ENCODE peak calls at places on chromosomes 13 and 19, in nine cellular contexts. One of them, this sample, is unnamed.

GRCh38 chr19:15437355-15438123 is 12.2 kb downstream of the WIZ start:
- DNase-seq in amniotic epithelial cell: peak; percentile 36
- DNase-seq in GM13976: no peak
- DNase-seq in ecto neural progenitor cell: no peak
- DNase-seq in tibial artery: peak; percentile 85
- DNase-seq in brain microvascular endothelial cell: no peak
- DNase-seq in NCI-H187: no peak
- DNase-seq in stimulated activated CD8-positive, alpha-beta memory T cell treated with anti-CD3 and anti-CD28 coated beads, Interleukin-7, amount 100 ng/mL, for 1 hour: no peak
- DNase-seq in neural crest cell: no peak
- DNase-seq in this sample: peak; percentile 29

GRCh38 chr19:31664997-31665396 is 315.8 kb upstream of the TSHZ3 start:
- DNase-seq in NCI-H187: no peak
- DNase-seq in GM13976: no peak
- DNase-seq in tibial artery: no peak
- DNase-seq in neural crest cell: no peak
- DNase-seq in brain microvascular endothelial cell: no peak
- DNase-seq in amniotic epithelial cell: no peak
- DNase-seq in stimulated activated CD8-positive, alpha-beta memory T cell treated with anti-CD3 and anti-CD28 coated beads, Interleukin-7, amount 100 ng/mL, for 1 hour: no peak
- DNase-seq in ecto neural progenitor cell: no peak
- DNase-seq in this sample: no peak

GRCh38 chr19:10018219-10018618 is 4.9 kb downstream of the RDH8 start:
- DNase-seq in ecto neural progenitor cell: no peak
- DNase-seq in amniotic epithelial cell: no peak
- DNase-seq in NCI-H187: no peak
- DNase-seq in GM13976: no peak
- DNase-seq in brain microvascular endothelial cell: no peak
- DNase-seq in stimulated activated CD8-positive, alpha-beta memory T cell treated with anti-CD3 and anti-CD28 coated beads, Interleukin-7, amount 100 ng/mL, for 1 hour: no peak
- DNase-seq in tibial artery: no peak
- DNase-seq in neural crest cell: no peak
- DNase-seq in this sample: peak; percentile 71

GRCh38 chr19:39140195-39140516 is 14.6 kb downstream of the PAK4 start:
- DNase-seq in amniotic epithelial cell: no peak
- DNase-seq in NCI-H187: no peak
- DNase-seq in GM13976: no peak
- DNase-seq in brain microvascular endothelial cell: no peak
- DNase-seq in ecto neural progenitor cell: no peak
- DNase-seq in tibial artery: no peak
- DNase-seq in stimulated activated CD8-positive, alpha-beta memory T cell treated with anti-CD3 and anti-CD28 coated beads, Interleukin-7, amount 100 ng/mL, for 1 hour: no peak
- DNase-seq in neural crest cell: no peak
- DNase-seq in this sample: no peak

GRCh38 chr13:59371229-59371628 is 792.5 kb downstream of the DIAPH3 start:
- DNase-seq in tibial artery: no peak
- DNase-seq in amniotic epithelial cell: no peak
- DNase-seq in stimulated activated CD8-positive, alpha-beta memory T cell treated with anti-CD3 and anti-CD28 coated beads, Interleukin-7, amount 100 ng/mL, for 1 hour: no peak
- DNase-seq in ecto neural progenitor cell: no peak
- DNase-seq in brain microvascular endothelial cell: no peak
- DNase-seq in GM13976: no peak
- DNase-seq in NCI-H187: no peak
- DNase-seq in neural crest cell: no peak
- DNase-seq in this sample: no peak

GRCh38 chr19:47309608-47310007 is at the start of gene C5AR1:
- DNase-seq in stimulated activated CD8-positive, alpha-beta memory T cell treated with anti-CD3 and anti-CD28 coated beads, Interleukin-7, amount 100 ng/mL, for 1 hour: no peak
- DNase-seq in amniotic epithelial cell: no peak
- DNase-seq in brain microvascular endothelial cell: no peak
- DNase-seq in NCI-H187: no peak
- DNase-seq in ecto neural progenitor cell: no peak
- DNase-seq in neural crest cell: no peak
- DNase-seq in tibial artery: peak; percentile 76
- DNase-seq in GM13976: no peak
- DNase-seq in this sample: no peak

GRCh38 chr19:36136975-36137686 is 2.7 kb upstream of the CAPNS1 start:
- DNase-seq in NCI-H187: no peak
- DNase-seq in amniotic epithelial cell: peak; percentile 61
- DNase-seq in stimulated activated CD8-positive, alpha-beta memory T cell treated with anti-CD3 and anti-CD28 coated beads, Interleukin-7, amount 100 ng/mL, for 1 hour: no peak
- DNase-seq in ecto neural progenitor cell: no peak
- DNase-seq in neural crest cell: no peak
- DNase-seq in tibial artery: peak; percentile 90
- DNase-seq in brain microvascular endothelial cell: peak; percentile 39
- DNase-seq in GM13976: peak; percentile 12
- DNase-seq in this sample: peak; percentile 87

GRCh38 chr19:47445937-47446402 is 25.7 kb downstream of the SLC8A2 start:
- DNase-seq in amniotic epithelial cell: peak; percentile 51
- DNase-seq in brain microvascular endothelial cell: no peak
- DNase-seq in GM13976: no peak
- DNase-seq in NCI-H187: no peak
- DNase-seq in stimulated activated CD8-positive, alpha-beta memory T cell treated with anti-CD3 and anti-CD28 coated beads, Interleukin-7, amount 100 ng/mL, for 1 hour: peak; percentile 37
- DNase-seq in ecto neural progenitor cell: peak; percentile 68
- DNase-seq in tibial artery: no peak
- DNase-seq in neural crest cell: no peak
- DNase-seq in this sample: peak; percentile 51

GRCh38 chr13:29509999-29510586 is 85.4 kb downstream of the SLC7A1 start:
- DNase-seq in neural crest cell: no peak
- DNase-seq in GM13976: no peak
- DNase-seq in brain microvascular endothelial cell: peak; percentile 58
- DNase-seq in ecto neural progenitor cell: no peak
- DNase-seq in amniotic epithelial cell: peak; percentile 10
- DNase-seq in tibial artery: no peak
- DNase-seq in NCI-H187: no peak
- DNase-seq in stimulated activated CD8-positive, alpha-beta memory T cell treated with anti-CD3 and anti-CD28 coated beads, Interleukin-7, amount 100 ng/mL, for 1 hour: no peak
- DNase-seq in this sample: peak; percentile 56

GRCh38 chr13:34256236-34256635 is 438.3 kb downstream of the RFC3 start:
- DNase-seq in brain microvascular endothelial cell: no peak
- DNase-seq in tibial artery: no peak
- DNase-seq in neural crest cell: no peak
- DNase-seq in ecto neural progenitor cell: no peak
- DNase-seq in stimulated activated CD8-positive, alpha-beta memory T cell treated with anti-CD3 and anti-CD28 coated beads, Interleukin-7, amount 100 ng/mL, for 1 hour: no peak
- DNase-seq in amniotic epithelial cell: no peak
- DNase-seq in GM13976: no peak
- DNase-seq in NCI-H187: no peak
- DNase-seq in this sample: no peak

GRCh38 chr13:30577381-30577780 is 40.3 kb upstream of the USPL1 start:
- DNase-seq in NCI-H187: no peak
- DNase-seq in brain microvascular endothelial cell: peak; percentile 92
- DNase-seq in tibial artery: no peak
- DNase-seq in stimulated activated CD8-positive, alpha-beta memory T cell treated with anti-CD3 and anti-CD28 coated beads, Interleukin-7, amount 100 ng/mL, for 1 hour: peak; percentile 9
- DNase-seq in ecto neural progenitor cell: no peak
- DNase-seq in neural crest cell: no peak
- DNase-seq in amniotic epithelial cell: peak; percentile 99
- DNase-seq in GM13976: peak; percentile 48
- DNase-seq in this sample: peak; percentile 71

GRCh38 chr13:51995677-51996551 is 15.3 kb downstream of the ATP7B start:
- DNase-seq in brain microvascular endothelial cell: no peak
- DNase-seq in neural crest cell: no peak
- DNase-seq in ecto neural progenitor cell: no peak
- DNase-seq in GM13976: no peak
- DNase-seq in NCI-H187: no peak
- DNase-seq in stimulated activated CD8-positive, alpha-beta memory T cell treated with anti-CD3 and anti-CD28 coated beads, Interleukin-7, amount 100 ng/mL, for 1 hour: no peak
- DNase-seq in amniotic epithelial cell: peak; percentile 27
- DNase-seq in tibial artery: no peak
- DNase-seq in this sample: no peak

GRCh38 chr13:43269037-43269476 is 245.7 kb downstream of the DNAJC15 start:
- DNase-seq in amniotic epithelial cell: peak; percentile 100
- DNase-seq in neural crest cell: no peak
- DNase-seq in GM13976: no peak
- DNase-seq in ecto neural progenitor cell: no peak
- DNase-seq in brain microvascular endothelial cell: peak; percentile 88
- DNase-seq in NCI-H187: no peak
- DNase-seq in stimulated activated CD8-positive, alpha-beta memory T cell treated with anti-CD3 and anti-CD28 coated beads, Interleukin-7, amount 100 ng/mL, for 1 hour: no peak
- DNase-seq in tibial artery: no peak
- DNase-seq in this sample: peak; percentile 89

GRCh38 chr13:97437729-97438128 is 3.8 kb downstream of the RAP2A start:
- DNase-seq in neural crest cell: no peak
- DNase-seq in GM13976: no peak
- DNase-seq in NCI-H187: no peak
- DNase-seq in brain microvascular endothelial cell: no peak
- DNase-seq in ecto neural progenitor cell: no peak
- DNase-seq in amniotic epithelial cell: no peak
- DNase-seq in tibial artery: no peak
- DNase-seq in stimulated activated CD8-positive, alpha-beta memory T cell treated with anti-CD3 and anti-CD28 coated beads, Interleukin-7, amount 100 ng/mL, for 1 hour: no peak
- DNase-seq in this sample: no peak

GRCh38 chr13:50587122-50587521 is 256.4 kb downstream of the DLEU7 start:
- DNase-seq in brain microvascular endothelial cell: no peak
- DNase-seq in neural crest cell: no peak
- DNase-seq in tibial artery: no peak
- DNase-seq in GM13976: no peak
- DNase-seq in amniotic epithelial cell: no peak
- DNase-seq in NCI-H187: no peak
- DNase-seq in stimulated activated CD8-positive, alpha-beta memory T cell treated with anti-CD3 and anti-CD28 coated beads, Interleukin-7, amount 100 ng/mL, for 1 hour: no peak
- DNase-seq in ecto neural progenitor cell: no peak
- DNase-seq in this sample: no peak

GRCh38 chr13:59679239-59679638 is 484.5 kb downstream of the DIAPH3 start:
- DNase-seq in amniotic epithelial cell: no peak
- DNase-seq in brain microvascular endothelial cell: no peak
- DNase-seq in neural crest cell: no peak
- DNase-seq in NCI-H187: no peak
- DNase-seq in GM13976: no peak
- DNase-seq in tibial artery: no peak
- DNase-seq in stimulated activated CD8-positive, alpha-beta memory T cell treated with anti-CD3 and anti-CD28 coated beads, Interleukin-7, amount 100 ng/mL, for 1 hour: no peak
- DNase-seq in ecto neural progenitor cell: no peak
- DNase-seq in this sample: no peak

GRCh38 chr13:29081036-29081435 is 260.9 kb downstream of the MTUS2 start:
- DNase-seq in tibial artery: no peak
- DNase-seq in NCI-H187: no peak
- DNase-seq in GM13976: peak; percentile 42
- DNase-seq in neural crest cell: no peak
- DNase-seq in amniotic epithelial cell: peak; percentile 56
- DNase-seq in stimulated activated CD8-positive, alpha-beta memory T cell treated with anti-CD3 and anti-CD28 coated beads, Interleukin-7, amount 100 ng/mL, for 1 hour: no peak
- DNase-seq in ecto neural progenitor cell: no peak
- DNase-seq in brain microvascular endothelial cell: no peak
- DNase-seq in this sample: no peak

GRCh38 chr13:21047591-21048282 is 13.6 kb downstream of the LATS2 start:
- DNase-seq in stimulated activated CD8-positive, alpha-beta memory T cell treated with anti-CD3 and anti-CD28 coated beads, Interleukin-7, amount 100 ng/mL, for 1 hour: no peak
- DNase-seq in brain microvascular endothelial cell: no peak
- DNase-seq in GM13976: no peak
- DNase-seq in ecto neural progenitor cell: no peak
- DNase-seq in neural crest cell: no peak
- DNase-seq in tibial artery: no peak
- DNase-seq in NCI-H187: no peak
- DNase-seq in amniotic epithelial cell: no peak
- DNase-seq in this sample: no peak

GRCh38 chr13:50275392-50276063 is 260.3 kb downstream of the KCNRG start:
- DNase-seq in brain microvascular endothelial cell: no peak
- DNase-seq in ecto neural progenitor cell: no peak
- DNase-seq in neural crest cell: no peak
- DNase-seq in amniotic epithelial cell: peak; percentile 34
- DNase-seq in GM13976: no peak
- DNase-seq in stimulated activated CD8-positive, alpha-beta memory T cell treated with anti-CD3 and anti-CD28 coated beads, Interleukin-7, amount 100 ng/mL, for 1 hour: no peak
- DNase-seq in NCI-H187: no peak
- DNase-seq in tibial artery: no peak
- DNase-seq in this sample: no peak

GRCh38 chr13:96090240-96091101 is 564 bp downstream of the HS6ST3 start:
- DNase-seq in NCI-H187: no peak
- DNase-seq in amniotic epithelial cell: no peak
- DNase-seq in tibial artery: no peak
- DNase-seq in ecto neural progenitor cell: peak; percentile 68
- DNase-seq in neural crest cell: peak; percentile 14
- DNase-seq in brain microvascular endothelial cell: no peak
- DNase-seq in stimulated activated CD8-positive, alpha-beta memory T cell treated with anti-CD3 and anti-CD28 coated beads, Interleukin-7, amount 100 ng/mL, for 1 hour: no peak
- DNase-seq in GM13976: peak; percentile 59
- DNase-seq in this sample: peak; percentile 12

GRCh38 chr19:41753936-41754529 is 1.3 kb upstream of the CEACAM6 start:
- DNase-seq in tibial artery: no peak
- DNase-seq in amniotic epithelial cell: peak; percentile 10
- DNase-seq in ecto neural progenitor cell: no peak
- DNase-seq in neural crest cell: peak; percentile 33
- DNase-seq in brain microvascular endothelial cell: peak; percentile 41
- DNase-seq in GM13976: peak; percentile 47
- DNase-seq in stimulated activated CD8-positive, alpha-beta memory T cell treated with anti-CD3 and anti-CD28 coated beads, Interleukin-7, amount 100 ng/mL, for 1 hour: peak; percentile 39
- DNase-seq in NCI-H187: peak; percentile 46
- DNase-seq in this sample: peak; percentile 56

GRCh38 chr19:38078302-38078930 is 145.6 kb downstream of the DPF1 start:
- DNase-seq in NCI-H187: no peak
- DNase-seq in stimulated activated CD8-positive, alpha-beta memory T cell treated with anti-CD3 and anti-CD28 coated beads, Interleukin-7, amount 100 ng/mL, for 1 hour: no peak
- DNase-seq in tibial artery: no peak
- DNase-seq in GM13976: no peak
- DNase-seq in amniotic epithelial cell: no peak
- DNase-seq in neural crest cell: no peak
- DNase-seq in ecto neural progenitor cell: no peak
- DNase-seq in brain microvascular endothelial cell: no peak
- DNase-seq in this sample: no peak

GRCh38 chr13:64488731-64489130 is 2741.4 kb downstream of the PCDH9 start:
- DNase-seq in neural crest cell: no peak
- DNase-seq in stimulated activated CD8-positive, alpha-beta memory T cell treated with anti-CD3 and anti-CD28 coated beads, Interleukin-7, amount 100 ng/mL, for 1 hour: no peak
- DNase-seq in brain microvascular endothelial cell: no peak
- DNase-seq in GM13976: no peak
- DNase-seq in amniotic epithelial cell: no peak
- DNase-seq in NCI-H187: no peak
- DNase-seq in tibial artery: no peak
- DNase-seq in ecto neural progenitor cell: no peak
- DNase-seq in this sample: no peak

GRCh38 chr13:25085125-25085742 is 10.7 kb upstream of the PABPC3 start:
- DNase-seq in ecto neural progenitor cell: no peak
- DNase-seq in stimulated activated CD8-positive, alpha-beta memory T cell treated with anti-CD3 and anti-CD28 coated beads, Interleukin-7, amount 100 ng/mL, for 1 hour: no peak
- DNase-seq in neural crest cell: peak; percentile 38
- DNase-seq in amniotic epithelial cell: peak; percentile 41
- DNase-seq in brain microvascular endothelial cell: peak; percentile 51
- DNase-seq in GM13976: peak; percentile 63
- DNase-seq in NCI-H187: no peak
- DNase-seq in tibial artery: no peak
- DNase-seq in this sample: peak; percentile 12

GRCh38 chr13:75481176-75482069 is 546 bp downstream of the TBC1D4 start:
- DNase-seq in tibial artery: peak; percentile 70
- DNase-seq in amniotic epithelial cell: no peak
- DNase-seq in NCI-H187: peak; percentile 16
- DNase-seq in stimulated activated CD8-positive, alpha-beta memory T cell treated with anti-CD3 and anti-CD28 coated beads, Interleukin-7, amount 100 ng/mL, for 1 hour: no peak
- DNase-seq in neural crest cell: peak; percentile 39
- DNase-seq in brain microvascular endothelial cell: no peak
- DNase-seq in ecto neural progenitor cell: peak; percentile 78
- DNase-seq in GM13976: peak; percentile 48
- DNase-seq in this sample: peak; percentile 73

GRCh38 chr13:102401305-102401704 is 543 bp downstream of the FGF14 start:
- DNase-seq in brain microvascular endothelial cell: no peak
- DNase-seq in GM13976: peak; percentile 31
- DNase-seq in neural crest cell: no peak
- DNase-seq in ecto neural progenitor cell: no peak
- DNase-seq in tibial artery: no peak
- DNase-seq in NCI-H187: no peak
- DNase-seq in amniotic epithelial cell: peak; percentile 10
- DNase-seq in stimulated activated CD8-positive, alpha-beta memory T cell treated with anti-CD3 and anti-CD28 coated beads, Interleukin-7, amount 100 ng/mL, for 1 hour: no peak
- DNase-seq in this sample: no peak

GRCh38 chr13:92827503-92827902 is 399.1 kb upstream of the GPC6 start:
- DNase-seq in neural crest cell: no peak
- DNase-seq in amniotic epithelial cell: no peak
- DNase-seq in NCI-H187: no peak
- DNase-seq in tibial artery: no peak
- DNase-seq in stimulated activated CD8-positive, alpha-beta memory T cell treated with anti-CD3 and anti-CD28 coated beads, Interleukin-7, amount 100 ng/mL, for 1 hour: no peak
- DNase-seq in ecto neural progenitor cell: no peak
- DNase-seq in brain microvascular endothelial cell: no peak
- DNase-seq in GM13976: no peak
- DNase-seq in this sample: peak; percentile 9

GRCh38 chr19:4088975-4089374 is 22.3 kb upstream of the ZBTB7A start:
- DNase-seq in GM13976: peak; percentile 55
- DNase-seq in stimulated activated CD8-positive, alpha-beta memory T cell treated with anti-CD3 and anti-CD28 coated beads, Interleukin-7, amount 100 ng/mL, for 1 hour: no peak
- DNase-seq in neural crest cell: no peak
- DNase-seq in ecto neural progenitor cell: no peak
- DNase-seq in brain microvascular endothelial cell: no peak
- DNase-seq in amniotic epithelial cell: no peak
- DNase-seq in NCI-H187: no peak
- DNase-seq in tibial artery: no peak
- DNase-seq in this sample: no peak

GRCh38 chr13:42524487-42525034 is 49.4 kb upstream of the TNFSF11 start:
- DNase-seq in tibial artery: no peak
- DNase-seq in NCI-H187: no peak
- DNase-seq in brain microvascular endothelial cell: peak; percentile 27
- DNase-seq in ecto neural progenitor cell: no peak
- DNase-seq in amniotic epithelial cell: no peak
- DNase-seq in neural crest cell: no peak
- DNase-seq in GM13976: no peak
- DNase-seq in stimulated activated CD8-positive, alpha-beta memory T cell treated with anti-CD3 and anti-CD28 coated beads, Interleukin-7, amount 100 ng/mL, for 1 hour: no peak
- DNase-seq in this sample: no peak

GRCh38 chr19:48616041-48616436 is 1.2 kb upstream of the FAM83E start:
- DNase-seq in ecto neural progenitor cell: no peak
- DNase-seq in NCI-H187: no peak
- DNase-seq in amniotic epithelial cell: no peak
- DNase-seq in GM13976: no peak
- DNase-seq in stimulated activated CD8-positive, alpha-beta memory T cell treated with anti-CD3 and anti-CD28 coated beads, Interleukin-7, amount 100 ng/mL, for 1 hour: no peak
- DNase-seq in neural crest cell: no peak
- DNase-seq in brain microvascular endothelial cell: no peak
- DNase-seq in tibial artery: peak; percentile 61
- DNase-seq in this sample: no peak

GRCh38 chr19:33174186-33174585 is 19.9 kb upstream of the LRP3 start:
- DNase-seq in stimulated activated CD8-positive, alpha-beta memory T cell treated with anti-CD3 and anti-CD28 coated beads, Interleukin-7, amount 100 ng/mL, for 1 hour: no peak
- DNase-seq in amniotic epithelial cell: no peak
- DNase-seq in neural crest cell: no peak
- DNase-seq in NCI-H187: no peak
- DNase-seq in tibial artery: no peak
- DNase-seq in ecto neural progenitor cell: no peak
- DNase-seq in brain microvascular endothelial cell: no peak
- DNase-seq in GM13976: no peak
- DNase-seq in this sample: no peak

This sample was measured in foreskin fibroblast.